ENCODE peak calls at places on chromosome 22, in six cellular contexts. P is neuronal stem cell; C is effector memory CD4-positive, alpha-beta T cell; Q is omental fat pad; L is activated naive CD8-positive, alpha-beta T cell treated with anti-CD3 and anti-CD28 coated beads for 36 hours; T is NCI-H1105 treated with DMSO at 0.1 percent for 48 hours. I is an unnamed sample.

GRCh38 chr22:46444390-46444854 is 93.0 kb downstream of the CELSR1 start:
- DNase-seq in L (no peak), Q (no peak), T (no peak), C (no peak), P (no peak), I (no peak)

GRCh38 chr22:50275181-50276055 is 5.2 kb upstream of the MAPK11 start:
- DNase-seq in C (no peak), Q (no peak), P (no peak), L (no peak), T (no peak), I (no peak)

GRCh38 chr22:49776891-49777290 is 50.8 kb downstream of the BRD1 start:
- DNase-seq in Q (no peak), L (no peak), C (no peak), T (no peak), P (no peak), I (no peak)

GRCh38 chr22:48555606-48556005 is 1272.1 kb downstream of the BRD1 start:
- DNase-seq in L (no peak), P (no peak), T (no peak), C (no peak), Q (no peak), I (no peak)

GRCh38 chr22:45112136-45112879 is 51.4 kb upstream of the NUP50 start:
- DNase-seq in T (no peak), C (no peak), P (no peak), L (no peak), Q (no peak), I (no peak)

GRCh38 chr22:36419177-36419911 is 31.6 kb upstream of the MYH9 start:
- DNase-seq in P (no peak), L (no peak), C (no peak), T (no peak), Q (no peak), I (no peak)

GRCh38 chr22:37484115-37485005 is 1.8 kb downstream of the MFNG start:
- DNase-seq in P (no peak), Q (no peak), C (peak; percentile 75), L (peak; percentile 84), T (no peak), I (peak; percentile 66)

GRCh38 chr22:35863432-35863831 is 145.8 kb downstream of the APOL5 start:
- DNase-seq in T (peak; percentile 35), C (no peak), P (no peak), L (no peak), Q (no peak), I (no peak)

GRCh38 chr22:39700565-39700964 is 130.0 kb downstream of the CACNA1I start:
- DNase-seq in Q (no peak), C (no peak), P (no peak), L (no peak), T (no peak), I (no peak)

GRCh38 chr22:27935897-27936296 is 16.8 kb upstream of the PITPNB start:
- DNase-seq in P (no peak), Q (no peak), C (no peak), L (no peak), T (no peak), I (no peak)

GRCh38 chr22:36470162-36470993 is 11.1 kb downstream of the TXN2 start:
- DNase-seq in Q (no peak), P (peak; percentile 74), T (peak; percentile 73), L (peak; percentile 78), C (peak; percentile 68), I (peak; percentile 57)

I was measured in NK-92 treated with Interleukin-12 subunit alpha and Interleukin-12 subunit beta, amount 100 ng/mL, for 24 hours.